ENCODE peak calls at places on chromosomes 13 and 19, in eight cellular contexts. One of them, this sample, is unnamed.
A peak's percentile ranks its signal among the peaks of the same experiment; 100 is the strongest.

GRCh38 chr19:45528149-45528743 is 21.0 kb downstream of the VASP start:
- DNase-seq in ELF-1: peak; percentile 91
- DNase-seq in GM03348: no peak
- DNase-seq in fibroblast of pulmonary artery: peak; percentile 29
- DNase-seq in T-helper 1 cell: no peak
- DNase-seq in activated naive CD4-positive, alpha-beta T cell treated with anti-CD3 and anti-CD28 coated beads, Interleukin-2, amount 10 ng/mL, durations not matched to agents 7 days and 5 days: no peak
- DNase-seq in H54: no peak
- DNase-seq in GM23248: peak; percentile 42
- DNase-seq in this sample: no peak

GRCh38 chr13:38223093-38223492 is 126.6 kb upstream of the UFM1 start:
- DNase-seq in T-helper 1 cell: no peak
- DNase-seq in GM23248: peak; percentile 35
- DNase-seq in activated naive CD4-positive, alpha-beta T cell treated with anti-CD3 and anti-CD28 coated beads, Interleukin-2, amount 10 ng/mL, durations not matched to agents 7 days and 5 days: no peak
- DNase-seq in GM03348: peak; percentile 13
- DNase-seq in fibroblast of pulmonary artery: peak; percentile 60
- DNase-seq in ELF-1: peak; percentile 10
- DNase-seq in H54: no peak
- DNase-seq in this sample: no peak

GRCh38 chr19:47670736-47671135 is 42.5 kb upstream of the EHD2 start:
- DNase-seq in activated naive CD4-positive, alpha-beta T cell treated with anti-CD3 and anti-CD28 coated beads, Interleukin-2, amount 10 ng/mL, durations not matched to agents 7 days and 5 days: no peak
- DNase-seq in H54: no peak
- DNase-seq in T-helper 1 cell: no peak
- DNase-seq in GM23248: no peak
- DNase-seq in ELF-1: no peak
- DNase-seq in fibroblast of pulmonary artery: no peak
- DNase-seq in GM03348: no peak
- DNase-seq in this sample: no peak

GRCh38 chr13:50574731-50575130 is 268.8 kb downstream of the DLEU7 start:
- DNase-seq in H54: no peak
- DNase-seq in GM23248: peak; percentile 75
- DNase-seq in ELF-1: no peak
- DNase-seq in fibroblast of pulmonary artery: peak; percentile 71
- DNase-seq in GM03348: peak; percentile 65
- DNase-seq in activated naive CD4-positive, alpha-beta T cell treated with anti-CD3 and anti-CD28 coated beads, Interleukin-2, amount 10 ng/mL, durations not matched to agents 7 days and 5 days: no peak
- DNase-seq in T-helper 1 cell: no peak
- DNase-seq in this sample: no peak

GRCh38 chr13:30016398-30016797 is 166.0 kb upstream of the UBL3 start:
- DNase-seq in fibroblast of pulmonary artery: no peak
- DNase-seq in GM23248: peak; percentile 51
- DNase-seq in H54: no peak
- DNase-seq in T-helper 1 cell: no peak
- DNase-seq in GM03348: no peak
- DNase-seq in ELF-1: no peak
- DNase-seq in activated naive CD4-positive, alpha-beta T cell treated with anti-CD3 and anti-CD28 coated beads, Interleukin-2, amount 10 ng/mL, durations not matched to agents 7 days and 5 days: no peak
- DNase-seq in this sample: no peak

GRCh38 chr19:11496391-11497163 is 9.1 kb downstream of the ZNF653 start:
- DNase-seq in activated naive CD4-positive, alpha-beta T cell treated with anti-CD3 and anti-CD28 coated beads, Interleukin-2, amount 10 ng/mL, durations not matched to agents 7 days and 5 days: peak; percentile 72
- DNase-seq in fibroblast of pulmonary artery: peak; percentile 86
- DNase-seq in GM23248: peak; percentile 91
- DNase-seq in T-helper 1 cell: peak; percentile 48
- DNase-seq in H54: peak; percentile 90
- DNase-seq in GM03348: peak; percentile 89
- DNase-seq in ELF-1: peak; percentile 90
- DNase-seq in this sample: peak; percentile 67

GRCh38 chr13:101382701-101383100 is 33.6 kb downstream of the NALCN start:
- DNase-seq in ELF-1: no peak
- DNase-seq in activated naive CD4-positive, alpha-beta T cell treated with anti-CD3 and anti-CD28 coated beads, Interleukin-2, amount 10 ng/mL, durations not matched to agents 7 days and 5 days: no peak
- DNase-seq in GM03348: no peak
- DNase-seq in T-helper 1 cell: no peak
- DNase-seq in fibroblast of pulmonary artery: no peak
- DNase-seq in H54: no peak
- DNase-seq in GM23248: no peak
- DNase-seq in this sample: no peak

GRCh38 chr13:40132249-40132648 is 476.8 kb downstream of the COG6 start:
- DNase-seq in fibroblast of pulmonary artery: no peak
- DNase-seq in activated naive CD4-positive, alpha-beta T cell treated with anti-CD3 and anti-CD28 coated beads, Interleukin-2, amount 10 ng/mL, durations not matched to agents 7 days and 5 days: no peak
- DNase-seq in ELF-1: no peak
- DNase-seq in T-helper 1 cell: no peak
- DNase-seq in GM23248: no peak
- DNase-seq in GM03348: no peak
- DNase-seq in H54: no peak
- DNase-seq in this sample: no peak

GRCh38 chr19:29084266-29084665 is 128.7 kb downstream of the UQCRFS1 start:
- DNase-seq in GM23248: peak; percentile 62
- DNase-seq in T-helper 1 cell: no peak
- DNase-seq in activated naive CD4-positive, alpha-beta T cell treated with anti-CD3 and anti-CD28 coated beads, Interleukin-2, amount 10 ng/mL, durations not matched to agents 7 days and 5 days: no peak
- DNase-seq in fibroblast of pulmonary artery: no peak
- DNase-seq in ELF-1: peak; percentile 50
- DNase-seq in GM03348: peak; percentile 71
- DNase-seq in H54: peak; percentile 53
- DNase-seq in this sample: no peak

GRCh38 chr13:23956106-23956505 is 58.8 kb upstream of the C1QTNF9B start:
- DNase-seq in T-helper 1 cell: no peak
- DNase-seq in GM03348: peak; percentile 36
- DNase-seq in H54: no peak
- DNase-seq in ELF-1: no peak
- DNase-seq in GM23248: peak; percentile 77
- DNase-seq in fibroblast of pulmonary artery: peak; percentile 41
- DNase-seq in activated naive CD4-positive, alpha-beta T cell treated with anti-CD3 and anti-CD28 coated beads, Interleukin-2, amount 10 ng/mL, durations not matched to agents 7 days and 5 days: no peak
- DNase-seq in this sample: no peak

GRCh38 chr13:27194895-27195764 is 23.5 kb upstream of the USP12 start:
- DNase-seq in activated naive CD4-positive, alpha-beta T cell treated with anti-CD3 and anti-CD28 coated beads, Interleukin-2, amount 10 ng/mL, durations not matched to agents 7 days and 5 days: no peak
- DNase-seq in fibroblast of pulmonary artery: peak; percentile 95
- DNase-seq in ELF-1: peak; percentile 53
- DNase-seq in GM03348: peak; percentile 86
- DNase-seq in H54: peak; percentile 60
- DNase-seq in T-helper 1 cell: no peak
- DNase-seq in GM23248: peak; percentile 96
- DNase-seq in this sample: no peak

GRCh38 chr13:68749801-68750200 is 1357.8 kb upstream of the ATXN8OS start:
- DNase-seq in GM23248: no peak
- DNase-seq in fibroblast of pulmonary artery: no peak
- DNase-seq in H54: no peak
- DNase-seq in ELF-1: no peak
- DNase-seq in activated naive CD4-positive, alpha-beta T cell treated with anti-CD3 and anti-CD28 coated beads, Interleukin-2, amount 10 ng/mL, durations not matched to agents 7 days and 5 days: no peak
- DNase-seq in GM03348: no peak
- DNase-seq in T-helper 1 cell: no peak
- DNase-seq in this sample: no peak

GRCh38 chr13:33034897-33035296 is 18.7 kb downstream of the KL start:
- DNase-seq in T-helper 1 cell: no peak
- DNase-seq in fibroblast of pulmonary artery: no peak
- DNase-seq in GM23248: no peak
- DNase-seq in ELF-1: no peak
- DNase-seq in H54: no peak
- DNase-seq in activated naive CD4-positive, alpha-beta T cell treated with anti-CD3 and anti-CD28 coated beads, Interleukin-2, amount 10 ng/mL, durations not matched to agents 7 days and 5 days: no peak
- DNase-seq in GM03348: no peak
- DNase-seq in this sample: no peak

GRCh38 chr13:69857188-69857821 is 250.3 kb upstream of the ATXN8OS start:
- DNase-seq in fibroblast of pulmonary artery: peak; percentile 44
- DNase-seq in activated naive CD4-positive, alpha-beta T cell treated with anti-CD3 and anti-CD28 coated beads, Interleukin-2, amount 10 ng/mL, durations not matched to agents 7 days and 5 days: no peak
- DNase-seq in H54: no peak
- DNase-seq in GM03348: peak; percentile 5
- DNase-seq in T-helper 1 cell: no peak
- DNase-seq in GM23248: peak; percentile 50
- DNase-seq in ELF-1: no peak
- DNase-seq in this sample: no peak

GRCh38 chr19:6210091-6210490 is 69.7 kb downstream of the MLLT1 start:
- DNase-seq in GM03348: no peak
- DNase-seq in GM23248: no peak
- DNase-seq in H54: no peak
- DNase-seq in T-helper 1 cell: no peak
- DNase-seq in activated naive CD4-positive, alpha-beta T cell treated with anti-CD3 and anti-CD28 coated beads, Interleukin-2, amount 10 ng/mL, durations not matched to agents 7 days and 5 days: no peak
- DNase-seq in fibroblast of pulmonary artery: no peak
- DNase-seq in ELF-1: no peak
- DNase-seq in this sample: no peak

GRCh38 chr13:67285611-67286010 is 55.5 kb upstream of the PCDH9 start:
- DNase-seq in fibroblast of pulmonary artery: no peak
- DNase-seq in activated naive CD4-positive, alpha-beta T cell treated with anti-CD3 and anti-CD28 coated beads, Interleukin-2, amount 10 ng/mL, durations not matched to agents 7 days and 5 days: no peak
- DNase-seq in ELF-1: no peak
- DNase-seq in GM03348: no peak
- DNase-seq in H54: no peak
- DNase-seq in T-helper 1 cell: no peak
- DNase-seq in GM23248: no peak
- DNase-seq in this sample: no peak

GRCh38 chr13:111005364-111005763 is 90.5 kb upstream of the ANKRD10 start:
- DNase-seq in H54: peak; percentile 43
- DNase-seq in GM03348: peak; percentile 44
- DNase-seq in fibroblast of pulmonary artery: peak; percentile 21
- DNase-seq in GM23248: peak; percentile 85
- DNase-seq in activated naive CD4-positive, alpha-beta T cell treated with anti-CD3 and anti-CD28 coated beads, Interleukin-2, amount 10 ng/mL, durations not matched to agents 7 days and 5 days: no peak
- DNase-seq in T-helper 1 cell: no peak
- DNase-seq in ELF-1: no peak
- DNase-seq in this sample: no peak

GRCh38 chr19:13463296-13463695 is 43.0 kb downstream of the CACNA1A start:
- DNase-seq in H54: peak; percentile 20
- DNase-seq in GM03348: peak; percentile 67
- DNase-seq in activated naive CD4-positive, alpha-beta T cell treated with anti-CD3 and anti-CD28 coated beads, Interleukin-2, amount 10 ng/mL, durations not matched to agents 7 days and 5 days: peak; percentile 48
- DNase-seq in ELF-1: peak; percentile 8
- DNase-seq in fibroblast of pulmonary artery: peak; percentile 14
- DNase-seq in T-helper 1 cell: no peak
- DNase-seq in GM23248: peak; percentile 35
- DNase-seq in this sample: peak; percentile 54

This sample was measured in mesothelial cell of epicardium.